ENCODE peak calls at places on chromosomes 6 and 20, in seven cellular contexts. One of them, this sample, is unnamed.

GRCh38 chr20:22771706-22772105 is 187.3 kb upstream of the FOXA2 start:
- DNase-seq in breast epithelium: no peak
- DNase-seq in uterus: no peak
- DNase-seq in kidney epithelial cell: no peak
- DNase-seq in kidney: no peak
- DNase-seq in endodermal cell: no peak
- DNase-seq in endothelial cell: no peak
- DNase-seq in this sample: no peak

GRCh38 chr20:63056236-63057132 is 49.7 kb upstream of the BHLHE23 start:
- DNase-seq in breast epithelium: no peak
- DNase-seq in endodermal cell: peak
- DNase-seq in endothelial cell: peak
- DNase-seq in kidney epithelial cell: no peak
- DNase-seq in uterus: no peak
- DNase-seq in kidney: peak
- DNase-seq in this sample: peak

GRCh38 chr6:163098827-163099469 is 315.6 kb upstream of the QKI start:
- DNase-seq in endothelial cell: no peak
- DNase-seq in kidney epithelial cell: no peak
- DNase-seq in endodermal cell: no peak
- DNase-seq in kidney: no peak
- DNase-seq in breast epithelium: no peak
- DNase-seq in uterus: peak
- DNase-seq in this sample: no peak

GRCh38 chr6:143279385-143279784 is 171.1 kb downstream of the ADAT2 start:
- DNase-seq in kidney epithelial cell: no peak
- DNase-seq in uterus: no peak
- DNase-seq in endothelial cell: peak
- DNase-seq in breast epithelium: no peak
- DNase-seq in endodermal cell: peak
- DNase-seq in kidney: no peak
- DNase-seq in this sample: no peak

GRCh38 chr20:61516398-61517208 is 264.5 kb downstream of the CDH4 start:
- DNase-seq in endodermal cell: no peak
- DNase-seq in kidney epithelial cell: no peak
- DNase-seq in endothelial cell: no peak
- DNase-seq in kidney: no peak
- DNase-seq in uterus: no peak
- DNase-seq in breast epithelium: no peak
- DNase-seq in this sample: no peak

GRCh38 chr6:17656092-17656491 is 50.6 kb downstream of the NUP153 start:
- DNase-seq in kidney epithelial cell: no peak
- DNase-seq in endothelial cell: no peak
- DNase-seq in breast epithelium: no peak
- DNase-seq in endodermal cell: no peak
- DNase-seq in uterus: no peak
- DNase-seq in kidney: no peak
- DNase-seq in this sample: no peak

GRCh38 chr20:12570371-12570770 is 438.4 kb upstream of the SPTLC3 start:
- DNase-seq in endothelial cell: peak
- DNase-seq in uterus: no peak
- DNase-seq in endodermal cell: peak
- DNase-seq in kidney: no peak
- DNase-seq in breast epithelium: no peak
- DNase-seq in kidney epithelial cell: no peak
- DNase-seq in this sample: no peak

GRCh38 chr6:154457046-154457713 is 53.3 kb downstream of the CNKSR3 start:
- DNase-seq in breast epithelium: no peak
- DNase-seq in uterus: no peak
- DNase-seq in endodermal cell: no peak
- DNase-seq in kidney: no peak
- DNase-seq in kidney epithelial cell: no peak
- DNase-seq in endothelial cell: no peak
- DNase-seq in this sample: no peak

GRCh38 chr20:37994512-37994911 is 38.7 kb downstream of the TTI1 start:
- DNase-seq in uterus: no peak
- DNase-seq in kidney: no peak
- DNase-seq in breast epithelium: no peak
- DNase-seq in kidney epithelial cell: no peak
- DNase-seq in endothelial cell: no peak
- DNase-seq in endodermal cell: no peak
- DNase-seq in this sample: no peak

GRCh38 chr6:12537389-12537788 is 179.2 kb upstream of the PHACTR1 start:
- DNase-seq in breast epithelium: no peak
- DNase-seq in uterus: no peak
- DNase-seq in kidney epithelial cell: no peak
- DNase-seq in endothelial cell: no peak
- DNase-seq in endodermal cell: no peak
- DNase-seq in kidney: no peak
- DNase-seq in this sample: no peak

GRCh38 chr6:158801655-158802294 is 17.4 kb downstream of the EZR start:
- DNase-seq in endothelial cell: no peak
- DNase-seq in breast epithelium: no peak
- DNase-seq in kidney epithelial cell: no peak
- DNase-seq in kidney: no peak
- DNase-seq in uterus: no peak
- DNase-seq in endodermal cell: peak
- DNase-seq in this sample: no peak

GRCh38 chr6:122144229-122144628 is 255.2 kb upstream of the HSF2 start:
- DNase-seq in breast epithelium: no peak
- DNase-seq in endodermal cell: no peak
- DNase-seq in endothelial cell: no peak
- DNase-seq in uterus: no peak
- DNase-seq in kidney epithelial cell: no peak
- DNase-seq in kidney: no peak
- DNase-seq in this sample: no peak

GRCh38 chr6:33781105-33781975 is 7.6 kb downstream of the LEMD2 start:
- DNase-seq in endodermal cell: peak
- DNase-seq in kidney: no peak
- DNase-seq in breast epithelium: no peak
- DNase-seq in kidney epithelial cell: peak
- DNase-seq in endothelial cell: peak
- DNase-seq in uterus: no peak
- DNase-seq in this sample: no peak

GRCh38 chr6:90298459-90299053 is 1.9 kb upstream of the BACH2 start:
- DNase-seq in breast epithelium: no peak
- DNase-seq in uterus: no peak
- DNase-seq in endodermal cell: peak
- DNase-seq in kidney: no peak
- DNase-seq in kidney epithelial cell: no peak
- DNase-seq in endothelial cell: no peak
- DNase-seq in this sample: no peak

GRCh38 chr6:90296346-90297123 is at the start of gene BACH2:
- DNase-seq in kidney: peak
- DNase-seq in endothelial cell: peak
- DNase-seq in uterus: peak
- DNase-seq in kidney epithelial cell: no peak
- DNase-seq in endodermal cell: peak
- DNase-seq in breast epithelium: peak
- DNase-seq in this sample: no peak

GRCh38 chr6:90297866-90298381 is 1.3 kb upstream of the BACH2 start:
- DNase-seq in uterus: no peak
- DNase-seq in kidney: no peak
- DNase-seq in endodermal cell: peak
- DNase-seq in kidney epithelial cell: no peak
- DNase-seq in endothelial cell: no peak
- DNase-seq in breast epithelium: no peak
- DNase-seq in this sample: no peak

GRCh38 chr6:90295854-90296345 is 743 bp downstream of the BACH2 start:
- DNase-seq in breast epithelium: peak
- DNase-seq in kidney epithelial cell: no peak
- DNase-seq in kidney: peak
- DNase-seq in endothelial cell: peak
- DNase-seq in uterus: peak
- DNase-seq in endodermal cell: peak
- DNase-seq in this sample: no peak

GRCh38 chr6:90297124-90297865 is 652 bp upstream of the BACH2 start:
- DNase-seq in breast epithelium: no peak
- DNase-seq in endothelial cell: no peak
- DNase-seq in uterus: no peak
- DNase-seq in endodermal cell: no peak
- DNase-seq in kidney: peak
- DNase-seq in kidney epithelial cell: no peak
- DNase-seq in this sample: no peak
- TF ChIP-seq CTCF in breast epithelium: no peak
- TF ChIP-seq CTCF in endothelial cell: no peak
- TF ChIP-seq CTCF in uterus: no peak
- TF ChIP-seq CTCF in endodermal cell: no peak
- TF ChIP-seq CTCF in kidney: no peak
- TF ChIP-seq CTCF in kidney epithelial cell: no peak
- TF ChIP-seq CTCF in this sample: no peak

GRCh38 chr20:54276577-54277169 is 68.8 kb downstream of the PFDN4 start:
- DNase-seq in endothelial cell: no peak
- DNase-seq in kidney: no peak
- DNase-seq in uterus: no peak
- DNase-seq in kidney epithelial cell: no peak
- DNase-seq in breast epithelium: no peak
- DNase-seq in endodermal cell: no peak
- DNase-seq in this sample: no peak
- TF ChIP-seq CTCF in endothelial cell: no peak
- TF ChIP-seq CTCF in kidney: no peak
- TF ChIP-seq CTCF in uterus: no peak
- TF ChIP-seq CTCF in kidney epithelial cell: no peak
- TF ChIP-seq CTCF in breast epithelium: no peak
- TF ChIP-seq CTCF in endodermal cell: no peak
- TF ChIP-seq CTCF in this sample: no peak

GRCh38 chr6:31114540-31114876 is at the start of gene PSORS1C1:
- DNase-seq in kidney: peak
- DNase-seq in breast epithelium: peak
- DNase-seq in endothelial cell: no peak
- DNase-seq in uterus: peak
- DNase-seq in endodermal cell: peak
- DNase-seq in kidney epithelial cell: peak
- DNase-seq in this sample: no peak

GRCh38 chr6:31116661-31117385 is 2.2 kb downstream of the PSORS1C1 start:
- DNase-seq in uterus: peak
- DNase-seq in kidney: peak
- DNase-seq in endothelial cell: no peak
- DNase-seq in endodermal cell: no peak
- DNase-seq in breast epithelium: no peak
- DNase-seq in kidney epithelial cell: no peak
- DNase-seq in this sample: no peak

GRCh38 chr6:31115941-31116560 is 1.5 kb downstream of the PSORS1C1 start:
- DNase-seq in endodermal cell: no peak
- DNase-seq in kidney: peak
- DNase-seq in endothelial cell: no peak
- DNase-seq in kidney epithelial cell: no peak
- DNase-seq in uterus: no peak
- DNase-seq in breast epithelium: no peak
- DNase-seq in this sample: no peak

GRCh38 chr6:31113861-31114539 is 600 bp upstream of the PSORS1C1 start:
- DNase-seq in breast epithelium: peak
- DNase-seq in endodermal cell: peak
- DNase-seq in kidney epithelial cell: no peak
- DNase-seq in kidney: no peak
- DNase-seq in endothelial cell: no peak
- DNase-seq in uterus: no peak
- DNase-seq in this sample: peak

DNA sequence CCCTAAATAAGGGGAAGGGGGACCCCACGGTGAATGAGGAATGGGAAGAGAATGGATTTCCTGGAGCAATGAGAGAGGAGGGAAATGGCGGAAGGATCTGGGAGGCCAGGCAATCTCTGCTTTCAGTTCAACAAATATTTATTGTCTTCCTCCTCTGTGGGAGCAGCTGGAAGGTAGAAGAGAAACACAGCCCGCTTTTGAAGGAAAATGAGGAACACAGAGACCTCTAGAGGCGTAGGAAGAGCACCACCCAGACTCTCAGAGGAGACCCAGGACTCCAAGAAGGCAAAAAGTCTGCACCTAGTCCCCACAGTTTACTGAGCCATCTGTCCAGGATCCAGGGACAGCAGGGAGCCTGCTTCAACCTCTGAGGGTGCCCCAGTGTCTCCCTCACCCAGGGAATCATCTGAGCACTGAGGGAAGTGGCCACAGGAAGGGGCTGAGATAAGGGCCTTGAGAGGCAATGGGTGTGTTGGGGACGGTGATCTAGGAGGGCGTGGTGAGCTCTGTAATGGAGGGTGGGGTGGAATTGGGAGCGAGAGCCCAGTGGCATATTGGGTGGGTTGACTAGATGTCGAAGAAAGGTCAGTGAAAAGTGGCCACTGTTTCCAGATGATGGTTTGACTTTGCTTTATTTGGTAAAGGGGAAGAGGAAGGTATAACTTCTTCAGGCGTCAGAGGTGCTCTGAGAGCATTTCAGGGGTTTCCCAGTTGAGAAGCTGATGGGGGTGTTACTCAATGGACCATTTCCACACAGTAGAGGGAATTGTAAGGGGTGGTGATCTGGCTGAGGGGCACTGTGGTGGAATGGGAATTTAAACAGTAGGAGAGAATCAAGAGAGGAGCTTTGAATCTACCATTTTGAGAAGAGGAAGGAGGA is 610 bp downstream of the PSORS1C1 start:
- DNase-seq in kidney: peak
- DNase-seq in uterus: no peak
- DNase-seq in endodermal cell: no peak
- DNase-seq in kidney epithelial cell: no peak
- DNase-seq in breast epithelium: no peak
- DNase-seq in endothelial cell: no peak
- DNase-seq in this sample: no peak
- TF ChIP-seq CTCF in kidney: no peak
- TF ChIP-seq CTCF in uterus: peak
- TF ChIP-seq CTCF in endodermal cell: peak
- TF ChIP-seq CTCF in kidney epithelial cell: peak
- TF ChIP-seq CTCF in breast epithelium: no peak
- TF ChIP-seq CTCF in endothelial cell: no peak
- TF ChIP-seq CTCF in this sample: peak

DNA sequence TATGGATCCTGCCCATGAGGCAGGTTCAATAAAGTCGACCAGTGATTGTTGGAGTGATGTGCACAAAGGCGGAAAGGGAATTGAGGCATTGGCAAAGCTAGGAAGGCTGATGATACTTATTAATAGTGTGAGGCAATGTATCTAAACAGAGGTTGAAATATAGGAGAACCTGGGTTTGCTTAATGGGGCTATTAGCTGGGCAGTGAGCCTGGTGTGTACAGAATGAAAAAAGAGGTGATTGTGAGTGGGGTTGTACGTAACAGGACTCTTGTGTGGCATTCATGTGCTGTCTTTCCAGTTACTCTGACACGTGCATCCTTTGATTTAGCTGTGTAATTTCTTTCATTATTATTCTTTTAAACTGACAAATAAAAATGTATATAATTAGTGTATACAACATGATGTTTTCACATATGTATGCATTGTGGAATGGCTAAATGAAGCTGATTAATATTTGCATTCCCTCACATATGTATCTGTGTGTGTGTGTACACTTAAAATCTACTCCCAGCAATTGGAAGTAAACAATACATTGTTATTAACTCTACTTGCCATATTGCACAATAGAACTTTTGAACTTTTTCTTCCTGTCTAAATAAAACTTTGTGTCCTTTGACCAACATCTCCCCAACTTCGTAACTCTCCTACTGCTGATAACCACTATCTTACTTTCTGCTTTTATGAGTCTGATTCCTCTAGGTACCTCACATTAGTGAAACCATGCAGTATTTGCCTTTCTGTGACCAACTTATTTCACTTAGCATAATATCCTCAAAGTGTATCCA is 220.5 kb upstream of the SLC35B3 start:
- DNase-seq in uterus: no peak
- DNase-seq in kidney: no peak
- DNase-seq in breast epithelium: no peak
- DNase-seq in endothelial cell: no peak
- DNase-seq in endodermal cell: no peak
- DNase-seq in kidney epithelial cell: no peak
- DNase-seq in this sample: no peak
- TF ChIP-seq CTCF in uterus: no peak
- TF ChIP-seq CTCF in kidney: no peak
- TF ChIP-seq CTCF in breast epithelium: no peak
- TF ChIP-seq CTCF in endothelial cell: no peak
- TF ChIP-seq CTCF in endodermal cell: no peak
- TF ChIP-seq CTCF in kidney epithelial cell: no peak
- TF ChIP-seq CTCF in this sample: no peak

This sample was measured in chondrocyte.